ENCODE peak calls at places on chromosome 18, in four cellular contexts. C is GM12878, I is HepG2, Q is K562. U is an unnamed sample.
A peak's percentile ranks its signal among the peaks of the same experiment; 100 is the strongest.

GRCh38 chr18:67875057-67875456 is 358.5 kb upstream of the DSEL start:
- DNase-seq in I (no peak), Q (no peak), C (no peak), U (no peak)

GRCh38 chr18:74539289-74539688 is 5.0 kb downstream of the CNDP1 start:
- DNase-seq in I (no peak), C (no peak), Q (no peak), U (no peak)

GRCh38 chr18:22466608-22467390 is 49.1 kb upstream of the CTAGE1 start:
- DNase-seq in I (peak; percentile 58), Q (no peak), C (no peak), U (peak; percentile 6)

GRCh38 chr18:34709631-34710429 is at the start of gene DTNA:
- DNase-seq in Q (no peak), C (no peak), I (no peak), U (peak; percentile 50)

GRCh38 chr18:1779587-1779986 is 791.7 kb downstream of the METTL4 start:
- DNase-seq in I (no peak), C (no peak), Q (no peak), U (no peak)

GRCh38 chr18:28995319-28995718 is 818.4 kb upstream of the CDH2 start:
- DNase-seq in Q (no peak), C (no peak), I (no peak), U (no peak)

GRCh38 chr18:73827801-73828200 is 319.8 kb downstream of the FBXO15 start:
- DNase-seq in I (no peak), Q (no peak), C (no peak), U (no peak)

GRCh38 chr18:55833543-55833942 is 245.6 kb upstream of the TCF4 start:
- DNase-seq in Q (no peak), I (no peak), C (no peak), U (no peak)

GRCh38 chr18:60684843-60685513 is 312.4 kb upstream of the MC4R start:
- DNase-seq in I (peak; percentile 2), C (no peak), Q (no peak), U (no peak)

GRCh38 chr18:8857806-8858205 is 152.4 kb downstream of the MTCL1 start:
- DNase-seq in C (no peak), I (no peak), Q (no peak), U (no peak)

GRCh38 chr18:24534271-24534670 is 73.8 kb downstream of the HRH4 start:
- DNase-seq in Q (no peak), C (no peak), I (no peak), U (no peak)

GRCh38 chr18:63074987-63075404 is 244.6 kb downstream of the BCL2 start:
- DNase-seq in Q (peak; percentile 66), C (no peak), I (peak; percentile 12), U (peak; percentile 76)

GRCh38 chr18:57220485-57220884 is 73.6 kb downstream of the BOD1L2 start:
- DNase-seq in Q (no peak), C (no peak), I (no peak), U (no peak)

GRCh38 chr18:50071393-50071792 is 123.6 kb downstream of the MYO5B start:
- DNase-seq in Q (no peak), I (no peak), C (no peak), U (no peak)

GRCh38 chr18:23191952-23192662 is 56.8 kb downstream of the CABLES1 start:
- DNase-seq in I (no peak), Q (no peak), C (no peak), U (no peak)

GRCh38 chr18:6994719-6995430 is 122.7 kb downstream of the LAMA1 start:
- DNase-seq in I (no peak), Q (no peak), C (no peak), U (no peak)

GRCh38 chr18:39173022-39173421 is 1607.4 kb upstream of the CELF4 start:
- DNase-seq in I (peak; percentile 45), Q (no peak), C (no peak), U (no peak)

GRCh38 chr18:60202702-60203101 is 169.9 kb downstream of the MC4R start:
- DNase-seq in I (no peak), Q (no peak), C (no peak), U (no peak)

GRCh38 chr18:50944245-50944917 is 23.5 kb upstream of the ELAC1 start:
- DNase-seq in C (no peak), I (no peak), Q (no peak), U (no peak)

GRCh38 chr18:45059695-45060094 is 379.0 kb downstream of the SETBP1 start:
- DNase-seq in C (no peak), Q (peak; percentile 36), I (no peak), U (no peak)

DNA sequence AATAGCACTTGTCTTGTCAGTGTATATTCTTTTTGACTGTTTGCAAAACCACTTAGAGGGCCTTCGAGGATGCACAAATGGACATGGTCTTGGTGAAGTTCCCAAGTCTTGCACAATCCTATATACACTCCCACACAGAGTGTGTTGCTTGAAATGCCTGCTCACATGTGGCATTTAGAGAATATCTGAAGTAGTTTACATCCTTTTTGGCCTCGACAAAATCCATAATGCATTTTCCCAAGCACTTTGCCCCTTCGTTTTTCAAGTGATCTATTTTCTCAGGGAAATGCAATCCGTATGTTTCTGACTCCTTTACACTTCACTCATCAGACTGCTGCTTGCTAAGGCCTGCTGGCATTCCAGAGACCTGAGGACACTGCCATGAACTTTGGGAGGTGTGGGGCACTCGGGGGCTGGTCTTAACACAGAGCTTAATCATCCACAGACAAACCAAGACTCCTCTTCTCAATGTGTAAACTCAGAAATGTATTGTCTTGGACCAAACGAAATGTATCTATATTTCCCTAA is 219.5 kb upstream of the APCDD1 start:
- DNase-seq in C (no peak), I (no peak), Q (no peak), U (no peak)
- TF ChIP-seq SP1 in C (no peak), I (no peak), Q (no peak), U (no peak)

DNA sequence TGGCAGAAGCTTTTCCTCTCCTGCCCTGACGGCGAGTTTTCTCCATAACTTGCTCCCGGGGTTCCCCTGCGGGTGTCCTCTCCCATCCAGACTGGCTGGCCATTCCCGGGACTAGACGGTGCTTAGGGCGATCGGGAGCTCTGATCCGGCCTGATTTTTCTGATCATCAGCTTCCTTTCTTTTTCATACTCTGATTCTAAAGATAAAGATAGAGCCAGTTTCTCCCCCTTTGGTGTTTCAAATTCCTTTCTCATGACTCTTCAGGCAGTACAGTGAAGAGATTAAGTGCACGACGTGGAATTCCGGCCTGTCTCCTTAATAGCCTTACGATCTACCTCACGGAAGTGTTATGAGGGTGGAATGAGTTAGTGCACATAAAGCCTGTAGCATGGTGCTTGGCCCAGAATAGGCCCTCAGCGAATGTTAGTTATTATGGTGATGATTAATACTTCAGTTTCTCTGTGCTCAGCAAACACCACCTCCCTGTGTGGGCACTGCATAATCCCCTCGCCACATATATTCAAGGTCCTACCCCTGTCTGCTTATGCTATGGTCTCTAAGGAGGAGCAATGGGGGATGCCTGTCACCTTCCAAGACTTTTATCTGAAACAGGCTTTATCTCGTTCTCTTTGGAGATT is 254.9 kb downstream of the CDH2 start:
- DNase-seq in Q (no peak), I (peak; percentile 10), C (no peak), U (peak; percentile 15)
- TF ChIP-seq FOXK2 in Q (no peak), I (no peak), C (no peak), U (no peak)

GRCh38 chr18:12857991-12858544 is 26.0 kb downstream of the PTPN2 start:
- DNase-seq in C (no peak), Q (no peak), I (no peak), U (no peak)
- TF ChIP-seq SP1 in C (no peak), Q (no peak), I (no peak), U (no peak)

GRCh38 chr18:46481048-46481846 is 175.8 kb downstream of the LOXHD1 start:
- DNase-seq in C (no peak), I (peak; percentile 28), Q (peak; percentile 39), U (peak; percentile 27)
- TF ChIP-seq FOXK2 in C (no peak), I (no peak), Q (no peak), U (no peak)

GRCh38 chr18:41456791-41457190 is 498.2 kb upstream of the PIK3C3 start:
- DNase-seq in I (no peak), C (no peak), Q (no peak), U (no peak)
- TF ChIP-seq SP1 in I (no peak), C (no peak), Q (no peak), U (no peak)

GRCh38 chr18:37566479-37567060 is 972 bp upstream of the CELF4 start:
- DNase-seq in Q (no peak), C (no peak), I (no peak), U (no peak)
- TF ChIP-seq FOXK2 in Q (no peak), C (no peak), I (no peak), U (no peak)

GRCh38 chr18:43800584-43800983 is 523.3 kb upstream of the SYT4 start:
- DNase-seq in Q (no peak), I (no peak), C (no peak), U (no peak)

GRCh38 chr18:43793910-43794309 is 516.6 kb upstream of the SYT4 start:
- DNase-seq in I (no peak), C (no peak), Q (no peak), U (no peak)

GRCh38 chr18:43794363-43794762 is 517.1 kb upstream of the SYT4 start:
- DNase-seq in Q (no peak), C (no peak), I (no peak), U (no peak)

GRCh38 chr18:43797347-43797746 is 520.1 kb upstream of the SYT4 start:
- DNase-seq in Q (no peak), C (no peak), I (no peak), U (no peak)
- TF ChIP-seq SP1 in Q (no peak), C (no peak), I (no peak), U (no peak)

GRCh38 chr18:12391487-12392136 is 14.6 kb upstream of the AFG3L2 start:
- DNase-seq in I (peak; percentile 51), C (no peak), Q (peak; percentile 63), U (peak; percentile 61)
- TF ChIP-seq FOXK2 in I (no peak), C (no peak), Q (no peak), U (no peak)